ENCODE peak calls at places on chromosome 16, in five cellular contexts. C, A, X, K and F are unnamed samples.

GRCh38 chr16:73996624-73997339 is 299.8 kb upstream of the PSMD7 start:
- DNase-seq in A (no peak), C (no peak), X (no peak), K (no peak), F (no peak)

GRCh38 chr16:53100131-53100748 is 45.4 kb downstream of the CHD9 start:
- DNase-seq in A (no peak), C (no peak), K (no peak), X (no peak), F (no peak)

GRCh38 chr16:89053725-89054029 is 40.0 kb upstream of the ACSF3 start:
- DNase-seq in K (no peak), A (no peak), X (no peak), C (no peak), F (no peak)

GRCh38 chr16:66523861-66524354 is 26.0 kb downstream of the TK2 start:
- DNase-seq in X (no peak), K (no peak), A (no peak), C (peak), F (no peak)

GRCh38 chr16:12688972-12689850 is 114.5 kb downstream of the CPPED1 start:
- DNase-seq in A (no peak), K (no peak), C (no peak), X (no peak), F (no peak)

GRCh38 chr16:22643886-22644285 is 133.2 kb downstream of the NPIPB5 start:
- DNase-seq in C (no peak), A (no peak), X (no peak), K (no peak), F (no peak)

GRCh38 chr16:49354101-49354500 is 19.5 kb upstream of the C16orf78 start:
- DNase-seq in K (no peak), X (no peak), C (no peak), A (no peak), F (no peak)

GRCh38 chr16:78973041-78973440 is 627.5 kb downstream of the MAF start:
- DNase-seq in A (no peak), K (no peak), X (no peak), C (no peak), F (no peak)

GRCh38 chr16:88458773-88459235 is 5.7 kb downstream of the ZFPM1 start:
- DNase-seq in C (no peak), K (no peak), X (no peak), A (no peak), F (no peak)

GRCh38 chr16:27839419-27839818 is 224.1 kb downstream of the GSG1L start:
- DNase-seq in A (no peak), X (no peak), C (peak), K (no peak), F (no peak)

GRCh38 chr16:55912022-55912421 is 36.8 kb upstream of the CES5A start:
- DNase-seq in X (no peak), C (no peak), K (no peak), A (no peak), F (no peak)

GRCh38 chr16:81335669-81336068 is 20.9 kb downstream of the GAN start:
- DNase-seq in C (no peak), A (no peak), X (peak), K (no peak), F (no peak)

GRCh38 chr16:77213542-77214108 is 14.4 kb downstream of the SYCE1L start:
- DNase-seq in X (peak), A (no peak), K (no peak), C (peak), F (no peak)

GRCh38 chr16:73171380-73171779 is 123.5 kb upstream of the ZFHX3 start:
- DNase-seq in K (no peak), C (no peak), A (no peak), X (no peak), F (no peak)

GRCh38 chr16:3087243-3087791 is 11.8 kb downstream of the ZSCAN10 start:
- DNase-seq in X (no peak), C (peak), K (no peak), A (peak), F (no peak)
- TF ChIP-seq CTCF in X (peak), C (peak), K (no peak), A (no peak), F (no peak)

DNA sequence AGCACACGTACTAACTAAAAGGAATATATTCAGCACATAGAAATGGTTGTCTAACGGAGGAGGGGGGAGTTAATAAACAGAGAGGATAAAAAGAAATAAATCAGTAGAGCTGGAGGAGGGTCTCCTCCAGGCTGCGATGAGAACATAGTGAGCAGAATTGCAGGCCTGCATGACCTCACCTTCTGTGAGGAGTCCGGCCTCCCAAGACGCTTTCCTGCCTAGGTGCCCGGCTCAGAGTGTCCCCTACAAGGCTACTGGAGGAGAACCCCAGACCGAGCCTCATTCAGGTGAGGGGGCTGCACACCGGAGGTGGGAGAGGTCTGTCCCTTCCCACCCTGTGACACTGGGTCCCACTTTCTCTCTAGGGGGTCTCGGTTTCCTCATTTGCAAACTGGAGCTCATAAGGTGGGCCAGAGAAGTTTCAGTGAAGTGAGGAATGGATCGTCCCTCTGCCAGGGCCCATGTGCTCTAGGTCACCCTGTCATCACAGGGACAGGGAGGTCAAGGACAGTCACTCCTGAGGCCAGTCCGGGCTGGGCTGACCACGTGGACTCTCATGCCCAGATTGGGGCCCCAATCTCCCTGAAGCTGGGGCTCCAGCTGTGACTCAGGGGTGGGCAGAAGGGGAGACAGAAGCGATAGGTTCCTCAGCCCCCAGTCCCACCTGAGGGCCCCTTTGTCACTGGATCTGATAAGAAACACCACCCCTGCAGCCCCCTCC is 3.3 kb upstream of the HBM start:
- DNase-seq in C (no peak), A (no peak), X (no peak), K (no peak), F (no peak)
- TF ChIP-seq CTCF in C (no peak), A (no peak), X (no peak), K (no peak), F (no peak)

GRCh38 chr16:29769507-29769906 is 8.5 kb upstream of the ZG16 start:
- DNase-seq in X (no peak), A (no peak), K (no peak), C (no peak), F (no peak)
- TF ChIP-seq CTCF in X (no peak), A (no peak), K (no peak), C (no peak), F (no peak)

DNA sequence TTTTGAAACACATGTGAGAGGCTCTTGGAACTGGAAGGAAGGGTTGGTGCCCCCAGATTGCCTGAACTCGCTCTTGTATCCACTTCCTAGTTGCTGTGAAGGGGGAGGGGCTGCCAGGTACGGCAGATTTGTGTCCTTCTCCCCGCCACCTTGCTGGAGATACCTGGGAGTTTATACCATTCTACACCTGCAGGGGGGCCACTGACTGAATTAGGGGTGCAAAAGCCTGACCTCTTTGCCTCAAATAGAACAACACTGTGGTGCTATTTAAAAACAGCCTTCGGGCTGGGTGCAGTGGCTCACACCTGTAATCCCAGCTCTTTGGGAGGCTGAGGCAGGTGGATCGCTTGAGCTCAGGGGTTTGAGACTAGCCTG is 35.1 kb upstream of the IL34 start:
- DNase-seq in X (no peak), K (no peak), A (no peak), C (no peak), F (no peak)
- TF ChIP-seq CTCF in X (no peak), K (no peak), A (no peak), C (no peak), F (no peak)

GRCh38 chr16:57609541-57610401 is 18.7 kb upstream of the ADGRG1 start:
- DNase-seq in C (peak), A (no peak), K (peak), X (no peak), F (peak)
- TF ChIP-seq CTCF in C (peak), A (no peak), K (no peak), X (no peak), F (no peak)

GRCh38 chr16:56932588-56933265 is 785 bp downstream of the HERPUD1 start:
- DNase-seq in A (peak), X (peak), C (peak), K (peak), F (peak)

GRCh38 chr16:56933266-56933619 is 1.3 kb downstream of the HERPUD1 start:
- DNase-seq in X (no peak), A (no peak), K (no peak), C (no peak), F (no peak)

GRCh38 chr16:56930516-56931252 is 1.3 kb upstream of the HERPUD1 start:
- DNase-seq in A (no peak), K (no peak), C (no peak), X (no peak), F (no peak)

GRCh38 chr16:56931253-56931768 is 631 bp upstream of the HERPUD1 start:
- DNase-seq in K (no peak), X (peak), C (no peak), A (no peak), F (no peak)

GRCh38 chr16:56931769-56932587 is at the start of gene HERPUD1:
- DNase-seq in X (peak), K (peak), C (peak), A (peak), F (peak)
- TF ChIP-seq CTCF in X (no peak), K (peak), C (no peak), A (peak), F (no peak)

GRCh38 chr16:86928517-86929148 is 350.3 kb downstream of the FOXL1 start:
- DNase-seq in X (peak), K (no peak), A (no peak), C (peak), F (no peak)

GRCh38 chr16:86930663-86931062 is 352.3 kb downstream of the FOXL1 start:
- DNase-seq in C (no peak), K (no peak), A (no peak), X (no peak), F (no peak)

GRCh38 chr16:86930001-86930400 is 351.7 kb downstream of the FOXL1 start:
- DNase-seq in A (no peak), C (no peak), K (no peak), X (no peak), F (no peak)

GRCh38 chr16:86927699-86928098 is 349.4 kb downstream of the FOXL1 start:
- DNase-seq in K (no peak), X (no peak), A (no peak), C (no peak), F (no peak)

GRCh38 chr16:86929149-86929871 is 351.0 kb downstream of the FOXL1 start:
- DNase-seq in X (peak), A (peak), K (no peak), C (peak), F (no peak)
- TF ChIP-seq CTCF in X (no peak), A (no peak), K (no peak), C (no peak), F (no peak)

DNA sequence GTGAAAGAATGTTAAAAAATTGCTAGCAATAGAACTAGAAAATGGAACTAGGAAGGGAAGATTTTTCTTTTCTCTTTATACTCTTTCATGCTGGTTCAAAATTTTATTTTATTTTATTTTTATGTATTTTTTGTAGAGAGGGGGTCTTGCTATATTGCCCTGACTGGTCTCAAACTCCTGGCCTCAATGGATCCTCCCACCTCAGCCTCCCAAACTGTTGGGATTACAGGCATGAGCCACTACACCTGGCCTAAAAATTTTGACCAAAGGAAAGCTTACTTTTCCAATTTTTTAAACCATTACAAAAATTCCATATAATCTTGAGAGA is 10.0 kb upstream of the TERF2 start:
- DNase-seq in C (no peak), A (no peak), X (no peak), K (no peak), F (no peak)
- TF ChIP-seq CTCF in C (no peak), A (no peak), X (no peak), K (no peak), F (peak)

GRCh38 chr16:84048871-84049270 is 6.3 kb upstream of the SLC38A8 start:
- DNase-seq in X (no peak), K (no peak), C (no peak), A (no peak), F (no peak)

GRCh38 chr16:84047206-84047605 is 4.6 kb upstream of the SLC38A8 start:
- DNase-seq in A (no peak), C (no peak), X (no peak), K (no peak), F (no peak)

GRCh38 chr16:84047626-84048025 is 5.0 kb upstream of the SLC38A8 start:
- DNase-seq in X (no peak), C (no peak), A (no peak), K (no peak), F (no peak)

GRCh38 chr16:84049403-84050060 is 6.9 kb upstream of the SLC38A8 start:
- DNase-seq in C (no peak), X (no peak), A (no peak), K (no peak), F (no peak)

GRCh38 chr16:84048306-84048705 is 5.7 kb upstream of the SLC38A8 start:
- DNase-seq in A (no peak), X (no peak), C (no peak), K (no peak), F (no peak)
- TF ChIP-seq CTCF in A (no peak), X (no peak), C (no peak), K (no peak), F (no peak)

DNA sequence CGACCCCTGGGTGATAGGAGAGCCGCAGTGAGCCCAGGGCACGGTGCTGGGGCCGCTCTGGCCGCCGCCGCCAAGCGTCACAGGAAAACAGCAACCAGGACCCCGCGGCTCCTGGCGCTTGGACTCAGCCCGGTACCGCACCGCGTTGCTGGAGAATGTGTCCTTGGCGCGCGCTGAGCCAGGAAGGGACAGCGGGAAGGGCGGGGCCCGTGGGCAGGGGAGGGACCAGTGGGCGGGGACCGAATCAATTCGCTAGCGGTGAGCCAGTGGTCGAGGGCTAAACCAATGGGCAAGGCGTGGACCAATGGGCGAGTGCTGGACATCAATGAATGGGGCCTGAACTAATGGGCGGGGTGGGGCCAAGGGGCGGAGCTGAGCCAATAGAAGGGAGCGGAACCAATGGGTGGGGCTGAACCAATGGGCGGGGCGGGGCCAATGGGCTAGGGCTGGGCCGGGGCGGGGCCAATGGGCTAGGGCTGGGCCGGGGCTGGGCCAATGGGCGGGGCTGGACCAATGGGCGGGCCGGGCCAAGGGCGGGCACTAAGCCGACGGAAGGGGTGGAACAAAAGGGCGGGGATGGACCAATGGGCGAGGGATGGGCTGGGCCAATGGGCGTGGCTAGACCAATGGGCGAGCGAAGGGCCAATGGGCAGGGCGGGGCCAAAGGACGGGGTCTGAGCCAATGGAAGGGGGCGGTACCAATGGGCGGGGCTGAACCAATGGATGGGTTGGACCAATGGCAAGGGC is 6.3 kb upstream of the FLYWCH1 start:
- DNase-seq in K (peak), X (peak), A (peak), C (peak), F (peak)
- TF ChIP-seq CTCF in K (no peak), X (no peak), A (no peak), C (no peak), F (no peak)